ENCODE peak calls at places on chromosomes 7 and 10, in seven cellular contexts. P, Y, S, W, U, O and T are unnamed samples.

GRCh38 chr7:117047496-117047895 is 94.2 kb downstream of the ST7 start:
- DNase-seq in S (no peak), O (no peak), W (no peak), U (no peak), Y (no peak), P (peak), T (no peak)

GRCh38 chr10:51685768-51686167 is 13.6 kb downstream of the CSTF2T start:
- DNase-seq in P (peak), U (peak), Y (no peak), S (no peak), W (no peak), O (no peak), T (peak)

GRCh38 chr7:7292608-7293007 is 110.3 kb downstream of the C1GALT1 start:
- DNase-seq in Y (no peak), U (no peak), P (no peak), W (no peak), S (no peak), O (no peak), T (no peak)

GRCh38 chr7:1061180-1061579 is 16.8 kb downstream of the GPR146 start:
- DNase-seq in O (no peak), W (no peak), S (no peak), P (no peak), U (no peak), Y (no peak), T (no peak)

GRCh38 chr7:115019882-115020605 is 98.2 kb downstream of the MDFIC start:
- DNase-seq in P (no peak), U (no peak), W (no peak), Y (no peak), O (no peak), S (no peak), T (no peak)

GRCh38 chr10:44858017-44858371 is 53.1 kb upstream of the TMEM72 start:
- DNase-seq in O (no peak), P (no peak), Y (no peak), S (no peak), W (no peak), U (no peak), T (no peak)

GRCh38 chr7:149721084-149721601 is 52.2 kb downstream of the ZNF467 start:
- DNase-seq in U (no peak), W (no peak), O (no peak), Y (no peak), P (no peak), S (no peak), T (no peak)

GRCh38 chr7:54252256-54253035 is 289.7 kb upstream of the VSTM2A start:
- DNase-seq in U (no peak), O (no peak), P (no peak), W (no peak), S (no peak), Y (no peak), T (peak)

GRCh38 chr7:75867390-75867717 is 11.5 kb upstream of the RHBDD2 start:
- DNase-seq in U (no peak), P (no peak), W (no peak), O (no peak), Y (no peak), S (no peak), T (no peak)